ENCODE peak calls at places on chromosome 21, in five cellular contexts. One of them, this sample, is unnamed.
A peak's percentile ranks its signal among the peaks of the same experiment; 100 is the strongest.

GRCh38 chr21:33024278-33025103 is 1.2 kb upstream of the OLIG2 start:
- DNase-seq in hepatocyte: no peak
- DNase-seq in IMR-90: no peak
- DNase-seq in brain microvascular endothelial cell: no peak
- DNase-seq in GM12864: no peak
- DNase-seq in this sample: no peak

GRCh38 chr21:32270748-32271147 is 8.1 kb downstream of the MIS18A start:
- DNase-seq in hepatocyte: no peak
- DNase-seq in IMR-90: no peak
- DNase-seq in brain microvascular endothelial cell: no peak
- DNase-seq in GM12864: no peak
- DNase-seq in this sample: no peak

GRCh38 chr21:33075128-33075527 is 5.2 kb downstream of the OLIG1 start:
- DNase-seq in hepatocyte: peak; percentile 40
- DNase-seq in IMR-90: no peak
- DNase-seq in brain microvascular endothelial cell: no peak
- DNase-seq in GM12864: no peak
- DNase-seq in this sample: no peak

GRCh38 chr21:31557421-31557955 is 102.0 kb upstream of the SOD1 start:
- DNase-seq in hepatocyte: peak; percentile 30
- DNase-seq in IMR-90: no peak
- DNase-seq in brain microvascular endothelial cell: no peak
- DNase-seq in GM12864: no peak
- DNase-seq in this sample: no peak

GRCh38 chr21:38159355-38159754 is 97.4 kb upstream of the KCNJ15 start:
- DNase-seq in hepatocyte: peak; percentile 78
- DNase-seq in IMR-90: peak; percentile 84
- DNase-seq in brain microvascular endothelial cell: peak; percentile 70
- DNase-seq in GM12864: peak; percentile 30
- DNase-seq in this sample: no peak

GRCh38 chr21:31781737-31782136 is 49.8 kb upstream of the SCAF4 start:
- DNase-seq in hepatocyte: peak; percentile 62
- DNase-seq in IMR-90: peak; percentile 53
- DNase-seq in brain microvascular endothelial cell: peak; percentile 27
- DNase-seq in GM12864: no peak
- DNase-seq in this sample: no peak

GRCh38 chr21:15742694-15743093 is 12.9 kb downstream of the USP25 start:
- DNase-seq in hepatocyte: no peak
- DNase-seq in IMR-90: no peak
- DNase-seq in brain microvascular endothelial cell: no peak
- DNase-seq in GM12864: no peak
- DNase-seq in this sample: no peak

GRCh38 chr21:37983336-37984095 is 67.3 kb upstream of the KCNJ6 start:
- DNase-seq in hepatocyte: no peak
- DNase-seq in IMR-90: no peak
- DNase-seq in brain microvascular endothelial cell: no peak
- DNase-seq in GM12864: no peak
- DNase-seq in this sample: no peak

GRCh38 chr21:25183577-25183976 is 423.7 kb downstream of the MRPL39 start:
- DNase-seq in hepatocyte: no peak
- DNase-seq in IMR-90: no peak
- DNase-seq in brain microvascular endothelial cell: no peak
- DNase-seq in GM12864: no peak
- DNase-seq in this sample: no peak

GRCh38 chr21:20875741-20876140 is 122.5 kb upstream of the NCAM2 start:
- DNase-seq in hepatocyte: peak; percentile 10
- DNase-seq in IMR-90: no peak
- DNase-seq in brain microvascular endothelial cell: no peak
- DNase-seq in GM12864: no peak
- DNase-seq in this sample: no peak

GRCh38 chr21:29296452-29296851 is 2.3 kb upstream of the BACH1 start:
- DNase-seq in hepatocyte: no peak
- DNase-seq in IMR-90: no peak
- DNase-seq in brain microvascular endothelial cell: no peak
- DNase-seq in GM12864: no peak
- DNase-seq in this sample: no peak

GRCh38 chr21:37700641-37701202 is 215.5 kb downstream of the KCNJ6 start:
- DNase-seq in hepatocyte: peak; percentile 77
- DNase-seq in IMR-90: peak; percentile 84
- DNase-seq in brain microvascular endothelial cell: peak; percentile 61
- DNase-seq in GM12864: peak; percentile 66
- DNase-seq in this sample: no peak

GRCh38 chr21:14900058-14900457 is 164.7 kb downstream of the NRIP1 start:
- DNase-seq in hepatocyte: no peak
- DNase-seq in IMR-90: peak; percentile 80
- DNase-seq in brain microvascular endothelial cell: peak; percentile 59
- DNase-seq in GM12864: no peak
- DNase-seq in this sample: no peak

GRCh38 chr21:39885119-39885848 is 18.0 kb downstream of the PCP4 start:
- DNase-seq in hepatocyte: no peak
- DNase-seq in IMR-90: no peak
- DNase-seq in brain microvascular endothelial cell: no peak
- DNase-seq in GM12864: no peak
- DNase-seq in this sample: no peak

GRCh38 chr21:37784591-37785318 is 131.5 kb downstream of the KCNJ6 start:
- DNase-seq in hepatocyte: no peak
- DNase-seq in IMR-90: no peak
- DNase-seq in brain microvascular endothelial cell: peak; percentile 30
- DNase-seq in GM12864: no peak
- DNase-seq in this sample: no peak

GRCh38 chr21:33198346-33199135 is 31.2 kb upstream of the IFNAR2 start:
- DNase-seq in hepatocyte: no peak
- DNase-seq in IMR-90: peak; percentile 63
- DNase-seq in brain microvascular endothelial cell: no peak
- DNase-seq in GM12864: no peak
- DNase-seq in this sample: no peak

GRCh38 chr21:28235169-28235892 is 757.3 kb downstream of the LTN1 start:
- DNase-seq in hepatocyte: no peak
- DNase-seq in IMR-90: no peak
- DNase-seq in brain microvascular endothelial cell: no peak
- DNase-seq in GM12864: no peak
- DNase-seq in this sample: no peak

GRCh38 chr21:36543924-36544323 is 64.0 kb upstream of the CLDN14 start:
- DNase-seq in hepatocyte: no peak
- DNase-seq in IMR-90: no peak
- DNase-seq in brain microvascular endothelial cell: no peak
- DNase-seq in GM12864: no peak
- DNase-seq in this sample: no peak

GRCh38 chr21:17829472-17829871 is 10.3 kb upstream of the C21orf91 start:
- DNase-seq in hepatocyte: no peak
- DNase-seq in IMR-90: peak; percentile 84
- DNase-seq in brain microvascular endothelial cell: peak; percentile 11
- DNase-seq in GM12864: no peak
- DNase-seq in this sample: no peak

GRCh38 chr21:15631342-15631741 is 98.4 kb upstream of the USP25 start:
- DNase-seq in hepatocyte: peak; percentile 43
- DNase-seq in IMR-90: peak; percentile 71
- DNase-seq in brain microvascular endothelial cell: peak; percentile 55
- DNase-seq in GM12864: no peak
- DNase-seq in this sample: no peak

GRCh38 chr21:32708069-32708468 is 19.7 kb downstream of the SYNJ1 start:
- DNase-seq in hepatocyte: no peak
- DNase-seq in IMR-90: no peak
- DNase-seq in brain microvascular endothelial cell: no peak
- DNase-seq in GM12864: no peak
- DNase-seq in this sample: no peak

GRCh38 chr21:38806153-38806941 is 618 bp downstream of the ETS2 start:
- DNase-seq in hepatocyte: no peak
- DNase-seq in IMR-90: no peak
- DNase-seq in brain microvascular endothelial cell: no peak
- DNase-seq in GM12864: no peak
- DNase-seq in this sample: peak; percentile 6

GRCh38 chr21:16794944-16795343 is 717.9 kb upstream of the CXADR start:
- DNase-seq in hepatocyte: peak; percentile 15
- DNase-seq in IMR-90: peak; percentile 95
- DNase-seq in brain microvascular endothelial cell: peak; percentile 97
- DNase-seq in GM12864: no peak
- DNase-seq in this sample: no peak

GRCh38 chr21:15517394-15517793 is 212.4 kb upstream of the USP25 start:
- DNase-seq in hepatocyte: no peak
- DNase-seq in IMR-90: no peak
- DNase-seq in brain microvascular endothelial cell: no peak
- DNase-seq in GM12864: no peak
- DNase-seq in this sample: no peak

DNA sequence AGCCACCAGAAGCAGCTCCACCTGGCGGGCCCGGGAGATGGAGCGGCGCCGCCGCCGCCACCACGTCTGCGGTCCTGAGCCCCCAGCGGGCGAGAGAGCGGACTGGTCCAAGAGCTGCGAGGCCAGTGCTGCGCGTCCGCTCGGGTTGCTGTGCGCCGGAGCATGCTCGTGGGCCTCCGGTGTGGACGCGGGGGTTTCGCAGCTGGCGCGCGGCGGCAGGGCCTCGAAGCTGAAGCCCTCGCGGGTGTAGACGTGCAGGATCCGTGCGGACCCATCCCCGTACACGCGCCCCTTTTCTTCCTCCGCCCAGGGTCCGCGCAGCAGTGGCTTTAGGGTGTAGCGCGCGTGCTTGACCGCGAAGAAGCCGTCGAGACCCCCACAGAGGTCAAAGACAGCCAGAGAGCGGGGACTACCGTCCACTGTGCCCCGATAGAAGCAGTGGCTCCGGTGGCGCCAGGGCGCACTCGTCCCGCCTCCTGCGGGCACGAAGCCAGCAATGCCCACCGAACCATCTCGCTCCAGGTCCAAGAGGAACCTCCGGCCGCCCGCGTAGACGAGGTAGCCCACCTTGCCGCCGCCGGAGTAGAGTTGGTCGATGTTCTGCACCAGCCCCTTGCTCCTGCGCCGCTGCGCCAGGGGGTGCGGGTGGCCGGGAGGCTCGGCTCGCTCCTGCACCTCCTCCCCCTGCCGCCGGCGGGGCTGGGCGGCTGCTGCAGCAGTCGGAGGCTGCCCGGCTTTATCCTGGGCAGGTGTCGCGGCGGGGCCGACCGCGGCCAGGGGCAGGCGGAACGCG is 1.1 kb downstream of the ADAMTS5 start:
- DNase-seq in hepatocyte: peak; percentile 51
- DNase-seq in IMR-90: peak; percentile 12
- DNase-seq in brain microvascular endothelial cell: peak; percentile 14
- DNase-seq in GM12864: no peak
- DNase-seq in this sample: no peak
- H3K4me3 ChIP-seq in hepatocyte: peak overlapping the region; percentile 70
- H3K4me3 ChIP-seq in IMR-90: peak overlapping the region; percentile 65
- H3K4me3 ChIP-seq in brain microvascular endothelial cell: peak overlapping the region; percentile 66
- H3K4me3 ChIP-seq in GM12864: no peak overlapping the region
- H3K4me3 ChIP-seq in this sample: no peak overlapping the region

DNA sequence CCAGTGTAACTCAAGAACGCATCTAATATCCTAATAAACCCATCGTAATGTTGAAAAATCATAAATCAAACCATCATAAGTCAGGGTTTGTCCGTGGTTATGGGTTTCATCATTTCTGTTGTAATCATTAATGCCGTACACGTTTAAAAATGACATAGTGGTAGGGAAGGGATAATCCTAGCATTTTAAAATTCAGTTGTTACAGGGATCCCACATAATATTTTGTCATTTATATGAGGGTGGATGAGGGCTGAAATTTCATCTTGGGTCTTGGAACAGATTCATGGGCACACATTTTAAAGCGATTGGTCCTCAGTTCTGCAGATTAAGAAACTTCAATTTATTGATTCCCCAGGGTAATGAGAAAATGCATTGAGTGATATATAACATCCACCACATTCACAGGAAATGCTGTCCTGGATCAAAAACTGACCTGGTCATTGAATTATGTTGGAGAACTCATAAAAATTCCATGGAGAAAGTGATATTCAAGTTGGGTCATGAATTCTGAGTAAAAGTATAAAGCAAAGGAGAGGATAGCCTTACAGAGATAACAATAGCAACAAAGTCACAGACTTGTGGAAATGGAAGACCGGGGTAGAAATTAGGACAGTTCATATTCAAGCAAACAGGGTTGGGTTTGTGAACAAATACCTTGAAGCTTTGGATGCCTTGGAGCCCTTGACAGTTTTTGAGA is 1527.3 kb upstream of the TPTE start:
- DNase-seq in hepatocyte: no peak
- DNase-seq in IMR-90: no peak
- DNase-seq in brain microvascular endothelial cell: no peak
- DNase-seq in GM12864: no peak
- DNase-seq in this sample: no peak
- H3K4me3 ChIP-seq in hepatocyte: no peak overlapping the region
- H3K4me3 ChIP-seq in IMR-90: no peak overlapping the region
- H3K4me3 ChIP-seq in brain microvascular endothelial cell: no peak overlapping the region
- H3K4me3 ChIP-seq in GM12864: no peak overlapping the region
- H3K4me3 ChIP-seq in this sample: no peak overlapping the region

DNA sequence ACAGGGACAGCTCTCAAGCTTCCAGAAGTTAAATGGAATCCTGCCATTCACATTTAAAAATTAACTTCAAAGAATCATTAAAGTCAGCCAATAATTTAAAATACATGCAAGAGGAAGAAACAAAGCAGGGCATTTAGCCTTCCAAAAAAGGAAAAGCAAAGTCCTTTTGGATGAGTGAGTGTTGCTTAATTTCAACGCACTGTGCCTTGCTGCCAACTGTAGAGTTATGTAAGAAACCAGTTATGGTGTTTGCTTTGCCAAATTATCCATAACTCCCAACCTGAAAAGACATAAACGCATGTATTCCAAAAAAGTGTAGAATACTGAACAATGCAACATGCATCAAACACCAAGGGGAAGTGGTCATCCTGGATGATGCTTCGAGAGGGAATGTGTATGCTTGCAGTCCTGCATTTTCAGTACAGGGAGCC is 16.1 kb upstream of the KCNE1 start:
- DNase-seq in hepatocyte: no peak
- DNase-seq in IMR-90: peak; percentile 51
- DNase-seq in brain microvascular endothelial cell: no peak
- DNase-seq in GM12864: no peak
- DNase-seq in this sample: no peak
- H3K4me3 ChIP-seq in hepatocyte: no peak overlapping the region
- H3K4me3 ChIP-seq in IMR-90: no peak overlapping the region
- H3K4me3 ChIP-seq in brain microvascular endothelial cell: no peak overlapping the region
- H3K4me3 ChIP-seq in GM12864: no peak overlapping the region
- H3K4me3 ChIP-seq in this sample: no peak overlapping the region

DNA sequence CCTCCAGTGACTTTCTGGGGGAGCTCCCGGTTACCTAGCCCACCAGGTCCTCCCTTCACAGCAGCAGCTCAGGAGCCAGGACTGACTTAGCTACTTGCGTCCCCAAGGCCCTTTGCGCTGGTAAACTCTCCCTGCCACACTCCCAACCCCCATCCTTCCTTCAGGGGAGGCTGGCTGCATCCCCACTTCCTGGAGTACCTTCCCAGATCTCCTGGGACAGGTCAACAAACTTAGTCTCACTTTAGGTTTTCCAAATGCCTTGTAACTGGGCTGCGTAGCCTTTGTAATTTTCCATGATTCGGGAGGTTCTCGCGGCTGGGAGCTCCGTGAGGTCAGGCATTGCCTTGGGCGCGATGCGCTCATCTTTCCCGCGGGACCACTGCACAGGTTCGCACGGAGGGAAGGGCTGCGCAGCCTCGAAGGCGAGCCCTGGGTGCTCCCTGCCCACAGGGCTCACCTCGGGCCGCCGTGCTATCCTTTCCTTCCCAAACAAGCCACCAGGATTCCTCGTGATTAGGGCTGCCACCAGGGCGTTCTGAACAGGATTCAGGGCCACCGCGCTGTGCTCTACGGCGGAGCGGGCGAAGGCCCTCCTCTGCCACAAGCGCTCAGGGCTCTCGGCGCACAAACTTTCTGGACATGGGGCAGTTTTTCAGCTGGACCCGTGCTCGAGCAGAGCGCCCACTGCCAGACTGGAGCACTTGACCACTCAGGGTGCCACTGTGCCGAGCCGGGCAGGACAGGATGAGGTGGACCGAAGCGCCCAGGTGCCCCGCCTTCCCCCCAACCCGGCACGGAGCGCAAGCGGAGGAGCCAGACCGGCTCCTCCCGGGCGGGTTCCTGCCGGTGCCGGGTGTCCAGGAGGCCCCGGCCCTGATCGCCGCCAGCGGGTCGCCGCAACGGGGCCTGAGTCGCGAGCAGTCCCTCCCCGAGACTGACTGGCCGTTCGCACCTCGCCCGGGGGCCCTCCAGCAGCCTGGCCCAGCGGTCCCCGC is 1.1 kb downstream of the TMPRSS2 start:
- DNase-seq in hepatocyte: no peak
- DNase-seq in IMR-90: no peak
- DNase-seq in brain microvascular endothelial cell: no peak
- DNase-seq in GM12864: no peak
- DNase-seq in this sample: no peak
- H3K4me3 ChIP-seq in hepatocyte: peak overlapping the region; percentile 75
- H3K4me3 ChIP-seq in IMR-90: no peak overlapping the region
- H3K4me3 ChIP-seq in brain microvascular endothelial cell: no peak overlapping the region
- H3K4me3 ChIP-seq in GM12864: no peak overlapping the region
- H3K4me3 ChIP-seq in this sample: no peak overlapping the region

This sample was measured in effector memory CD4-positive, alpha-beta T cell.